ENCODE peak calls at places on chromosomes 13 and 19, in five cellular contexts. P is DMS153, L is HFF-Myc, R is T-helper 2 cell, N is HEK293T. T is an unnamed sample.

GRCh38 chr13:70895599-70895998 is 787.3 kb upstream of the KLHL1 start:
- DNase-seq in N (no peak), P (no peak), L (no peak), R (no peak), T (no peak)

GRCh38 chr19:44539236-44539819 is 9.9 kb upstream of the CEACAM20 start:
- DNase-seq in P (no peak), N (no peak), L (no peak), R (no peak), T (no peak)

GRCh38 chr19:28208745-28209144 is 1004.2 kb downstream of the UQCRFS1 start:
- DNase-seq in L (no peak), N (no peak), R (no peak), P (no peak), T (no peak)

GRCh38 chr13:41528021-41528420 is 70.7 kb downstream of the RGCC start:
- DNase-seq in R (no peak), P (no peak), L (no peak), N (no peak), T (no peak)

GRCh38 chr19:1933245-1933644 is 7.7 kb upstream of the CSNK1G2 start:
- DNase-seq in N (no peak), P (no peak), R (no peak), L (no peak), T (no peak)

GRCh38 chr19:33705090-33705847 is 83.5 kb downstream of the CHST8 start:
- DNase-seq in N (no peak), P (no peak), R (no peak), L (no peak), T (no peak)

GRCh38 chr19:48329167-48329891 is 4.0 kb downstream of the EMP3 start:
- DNase-seq in N (no peak), L (no peak), P (no peak), R (peak), T (peak)

GRCh38 chr19:16386619-16387240 is 62.1 kb downstream of the KLF2 start:
- DNase-seq in L (peak), R (peak), N (peak), P (no peak), T (peak)

GRCh38 chr19:12648088-12648487 is 18.5 kb downstream of the MAN2B1 start:
- DNase-seq in P (no peak), N (no peak), L (no peak), R (no peak), T (no peak)

GRCh38 chr19:16252459-16253205 is 54.9 kb downstream of the AP1M1 start:
- DNase-seq in L (no peak), P (no peak), R (no peak), N (no peak), T (no peak)

GRCh38 chr19:32308436-32309077 is 36.9 kb upstream of the ZNF507 start:
- DNase-seq in P (no peak), L (no peak), N (no peak), R (no peak), T (no peak)

T was measured in erythroblast.